ENCODE peak calls at places on chromosomes 2 and 18, in four cellular contexts. U, B, G and X are unnamed samples. For H3K79me2, the result is how much of the 10 kb centered on the place peaks cover.

GRCh38 chr2:213147550-213147949 is 3.9 kb downstream of the IKZF2 start:
- DNase-seq in B (no peak), G (no peak), U (no peak), X (no peak)

GRCh38 chr2:104658149-104658839 is 195.6 kb upstream of the POU3F3 start:
- DNase-seq in U (no peak), G (peak), B (no peak), X (no peak)

GRCh38 chr2:156338578-156338977 is 6.1 kb upstream of the NR4A2 start:
- DNase-seq in B (peak), U (no peak), G (no peak), X (no peak)

GRCh38 chr2:43623052-43623451 is 14.0 kb upstream of the PLEKHH2 start:
- DNase-seq in B (peak), G (peak), U (no peak), X (no peak)

GRCh38 chr2:178296394-178297090 is 102.2 kb downstream of the OSBPL6 start:
- DNase-seq in U (no peak), B (no peak), G (no peak), X (no peak)

GRCh38 chr2:113891265-113891959 is 1.5 kb downstream of the ACTR3 start:
- DNase-seq in U (no peak), G (no peak), B (no peak), X (no peak)

GRCh38 chr2:224538739-224539138 is 46.4 kb downstream of the CUL3 start:
- DNase-seq in B (no peak), U (no peak), G (no peak), X (peak)

GRCh38 chr2:63218800-63219511 is 168.3 kb downstream of the OTX1 start:
- DNase-seq in G (no peak), B (peak), U (no peak), X (no peak)

GRCh38 chr2:239569401-239570090 is 168.7 kb upstream of the HDAC4 start:
- DNase-seq in B (no peak), G (no peak), U (no peak), X (no peak)

DNA sequence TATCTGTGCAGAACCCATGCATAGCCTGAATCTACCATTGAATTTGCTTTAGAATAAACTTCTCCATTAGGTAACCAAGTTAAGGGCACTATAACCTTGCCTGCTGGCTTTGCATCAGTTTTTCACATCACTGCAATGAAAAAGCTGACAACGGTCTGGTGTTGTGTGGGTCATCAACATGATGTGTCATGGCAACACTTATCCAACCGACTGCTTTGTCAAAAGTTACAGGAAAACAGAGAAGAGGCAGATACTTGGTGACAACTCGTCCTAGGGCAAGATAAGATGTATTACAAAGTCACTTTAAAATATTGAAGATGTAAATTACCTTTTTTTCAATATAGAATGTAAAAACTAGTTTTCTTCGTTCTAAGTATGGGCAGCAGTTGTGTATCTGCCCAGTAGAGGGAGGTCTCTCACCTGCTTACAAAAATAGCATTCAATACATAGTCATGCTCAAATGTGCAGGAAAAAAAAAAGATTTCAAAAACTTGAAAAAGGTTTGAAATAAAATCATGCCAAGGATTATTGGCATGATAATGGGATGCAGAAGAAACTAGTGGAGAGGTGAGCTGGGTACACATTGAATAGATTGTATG is 96.3 kb downstream of the EVA1A start:
- DNase-seq in U (peak), G (peak), B (peak), X (peak)
- TF ChIP-seq ELF1 in U (no peak), G (no peak), B (no peak), X (no peak)

GRCh38 chr2:29119211-29119610 is 4.0 kb downstream of the CLIP4 start:
- DNase-seq in G (no peak), B (no peak), U (no peak), X (no peak)
- H3K79me2 ChIP-seq in G (under half), B (under half), U (half or more), X (under half)

DNA sequence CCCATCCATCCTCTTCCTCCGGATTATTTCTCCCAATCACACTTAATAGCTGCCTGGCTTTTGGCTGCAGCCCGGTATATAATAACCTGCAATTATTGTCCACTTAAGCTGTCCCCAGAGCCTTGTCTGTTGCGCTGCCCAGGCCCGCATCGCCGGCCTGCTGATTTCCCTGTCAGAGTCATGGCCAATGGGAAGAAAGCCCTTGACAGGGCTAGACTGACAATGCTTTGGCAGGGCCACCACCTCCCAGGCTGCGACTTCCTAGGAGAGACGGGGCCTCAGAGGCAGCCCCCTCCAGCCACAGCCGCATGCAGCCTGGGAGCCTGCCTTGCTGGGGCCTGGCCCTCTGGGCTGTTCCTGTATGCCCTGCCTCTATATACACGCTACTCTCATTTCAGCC is 10.0 kb upstream of the CELF4 start:
- DNase-seq in U (no peak), B (no peak), G (no peak), X (no peak)
- TF ChIP-seq ELF1 in U (no peak), B (no peak), G (no peak), X (no peak)

GRCh38 chr2:60383421-60384117 is 169.9 kb downstream of the BCL11A start:
- DNase-seq in U (no peak), B (no peak), G (no peak), X (no peak)
- H3K79me2 ChIP-seq in U (under half), B (under half), G (under half), X (under half)

DNA sequence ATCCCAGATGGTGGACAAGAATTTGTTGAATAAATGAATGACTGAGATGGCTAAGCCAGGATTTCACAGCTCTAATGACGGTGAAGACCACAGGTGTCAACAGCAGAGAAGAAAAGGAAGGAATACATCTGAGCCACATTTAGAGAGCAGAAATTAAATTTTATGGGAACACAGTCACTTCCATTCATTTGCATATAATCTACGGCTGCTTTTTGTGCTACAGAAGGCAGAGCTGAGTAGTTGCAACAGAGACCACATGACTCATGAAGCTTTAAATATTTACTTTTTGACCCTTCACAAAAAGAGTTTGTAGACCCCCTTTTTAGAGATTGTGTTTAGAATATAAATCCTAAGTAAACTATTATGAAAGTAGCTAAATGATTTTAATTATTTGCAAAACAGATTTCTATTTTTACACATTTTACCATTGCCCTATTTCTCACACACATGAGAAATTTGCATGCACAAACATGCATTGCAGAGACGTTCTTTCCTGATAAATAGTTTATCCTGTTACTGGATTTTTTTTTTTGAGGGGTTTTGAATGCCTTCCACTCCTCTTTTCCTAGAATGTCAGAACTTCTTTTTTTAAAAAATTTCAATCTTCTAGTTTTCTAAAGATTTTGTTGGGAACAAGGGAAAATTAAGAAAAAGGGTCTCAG is 119.1 kb downstream of the PMAIP1 start:
- DNase-seq in G (no peak), U (no peak), B (no peak), X (no peak)
- TF ChIP-seq ELF1 in G (no peak), U (no peak), B (no peak), X (no peak)

DNA sequence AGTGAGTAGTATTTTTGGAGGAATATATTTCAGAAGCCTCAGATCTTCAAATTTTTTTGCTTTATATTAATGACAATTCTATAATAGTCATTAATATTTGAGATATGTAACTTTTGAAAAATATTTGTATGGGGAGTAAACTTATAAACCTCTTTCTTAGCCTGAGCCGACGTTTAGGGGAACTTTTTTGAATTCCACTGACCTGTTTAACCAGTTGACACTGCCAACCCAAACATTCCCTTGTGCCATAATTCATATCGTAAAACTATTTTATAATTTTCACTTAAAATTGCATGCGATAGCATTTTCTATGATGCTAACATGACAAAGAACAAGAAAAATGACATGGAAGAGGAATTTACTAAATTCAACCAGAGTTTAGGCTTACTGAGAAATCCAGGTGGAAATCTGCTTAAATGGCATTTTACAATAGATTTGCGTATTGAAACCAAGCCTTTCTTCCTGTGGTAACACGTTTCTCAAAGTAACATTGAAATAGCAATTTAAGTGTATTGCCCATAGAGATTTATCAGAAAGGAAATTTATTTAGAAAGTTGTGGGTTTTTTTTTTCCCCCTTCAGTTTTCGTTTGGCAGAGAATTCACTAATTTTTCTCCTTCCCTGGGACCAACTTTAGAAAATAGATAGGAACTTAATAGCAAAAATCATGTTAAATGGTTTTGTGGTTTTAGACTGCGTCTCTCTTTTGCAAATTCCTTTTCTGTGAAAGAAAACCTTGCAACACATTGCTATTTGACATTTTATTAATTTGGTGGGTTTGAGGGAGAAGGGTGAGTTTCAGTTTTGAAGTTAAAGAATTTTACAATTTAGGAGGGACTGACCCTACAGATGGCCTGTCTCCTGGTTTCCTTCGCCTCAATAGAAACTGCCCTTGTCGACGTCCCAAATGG is 77.4 kb downstream of the TANC1 start:
- DNase-seq in B (no peak), G (no peak), U (no peak), X (no peak)
- H3K79me2 ChIP-seq in B (under half), G (half or more), U (under half), X (under half)

GRCh38 chr18:35386600-35387366 is 9.6 kb upstream of the ZNF396 start:
- DNase-seq in B (peak), U (peak), G (peak), X (peak)
- TF ChIP-seq ELF1 in B (no peak), U (no peak), G (no peak), X (no peak)